ENCODE peak calls at places on chromosome 5, in four cellular contexts. G, W, X and O are unnamed samples. For H3K36me3 and H3K27me3, the result is how much of the 10 kb centered on the place peaks cover.

GRCh38 chr5:56025303-56025885 is 30.6 kb upstream of the IL6ST start:
- DNase-seq in G (no peak), W (no peak), X (no peak), O (no peak)

GRCh38 chr5:172616730-172617129 is 24.3 kb upstream of the NEURL1B start:
- DNase-seq in G (no peak), W (peak), X (peak), O (peak)

GRCh38 chr5:79109527-79110492 is 1.8 kb upstream of the BHMT start:
- DNase-seq in G (no peak), W (no peak), X (no peak), O (peak)

GRCh38 chr5:151896041-151896691 is 28.5 kb downstream of the GLRA1 start:
- DNase-seq in G (no peak), W (no peak), X (peak), O (peak)

GRCh38 chr5:176875783-176876505 is 23.2 kb downstream of the HK3 start:
- DNase-seq in G (no peak), W (no peak), X (no peak), O (peak)

GRCh38 chr5:123186762-123187161 is 97.7 kb downstream of the PRDM6 start:
- DNase-seq in G (no peak), W (no peak), X (no peak), O (no peak)

GRCh38 chr5:127306036-127306435 is 15.4 kb downstream of the MEGF10 start:
- DNase-seq in G (no peak), W (no peak), X (no peak), O (no peak)

GRCh38 chr5:126492939-126493338 is 69.7 kb downstream of the GRAMD2B start:
- DNase-seq in G (no peak), W (no peak), X (peak), O (no peak)

GRCh38 chr5:94575196-94575595 is 43.2 kb downstream of the KIAA0825 start:
- DNase-seq in G (no peak), W (no peak), X (no peak), O (no peak)

GRCh38 chr5:75202935-75203334 is 33.7 kb downstream of the ANKRD31 start:
- DNase-seq in G (no peak), W (no peak), X (no peak), O (no peak)

GRCh38 chr5:33068786-33069185 is 357.7 kb downstream of the NPR3 start:
- DNase-seq in G (no peak), W (no peak), X (peak), O (no peak)

GRCh38 chr5:167778228-167778627 is 513.2 kb upstream of the WWC1 start:
- DNase-seq in G (no peak), W (no peak), X (no peak), O (no peak)

GRCh38 chr5:57402761-57403160 is 79.8 kb downstream of the ACTBL2 start:
- DNase-seq in G (no peak), W (no peak), X (no peak), O (no peak)

GRCh38 chr5:150651924-150652688 is 8.9 kb upstream of the MYOZ3 start:
- DNase-seq in G (no peak), W (no peak), X (no peak), O (no peak)

GRCh38 chr5:92687793-92688467 is 893.1 kb downstream of the NR2F1-AS1 start:
- DNase-seq in G (peak), W (no peak), X (peak), O (peak)

GRCh38 chr5:58107704-58108103 is 352.2 kb downstream of the PLK2 start:
- DNase-seq in G (no peak), W (no peak), X (peak), O (no peak)

GRCh38 chr5:72597456-72597948 is 90.3 kb upstream of the ZNF366 start:
- DNase-seq in G (no peak), W (no peak), X (peak), O (no peak)

GRCh38 chr5:99020698-99021048 is 91.9 kb upstream of the CHD1 start:
- DNase-seq in G (no peak), W (no peak), X (peak), O (no peak)

GRCh38 chr5:139952464-139953070 is 90.5 kb downstream of the NRG2 start:
- DNase-seq in G (no peak), W (no peak), X (no peak), O (peak)

GRCh38 chr5:107263387-107264003 is 407.2 kb downstream of the EFNA5 start:
- DNase-seq in G (no peak), W (no peak), X (no peak), O (no peak)

GRCh38 chr5:153425914-153426313 is 64.6 kb upstream of the GRIA1 start:
- DNase-seq in G (no peak), W (no peak), X (no peak), O (peak)

GRCh38 chr5:33894566-33894965 is 2.8 kb upstream of the ADAMTS12 start:
- DNase-seq in G (no peak), W (no peak), X (peak), O (no peak)

GRCh38 chr5:115423541-115423940 is 121.0 kb downstream of the FEM1C start:
- DNase-seq in G (no peak), W (peak), X (no peak), O (no peak)

GRCh38 chr5:79235222-79235577 is 731 bp upstream of the JMY start:
- DNase-seq in G (no peak), W (no peak), X (no peak), O (no peak)

GRCh38 chr5:5293029-5293428 is 129.4 kb upstream of the ICE1 start:
- DNase-seq in G (no peak), W (no peak), X (no peak), O (peak)

GRCh38 chr5:84017704-84018240 is 297.1 kb upstream of the HAPLN1 start:
- DNase-seq in G (no peak), W (no peak), X (peak), O (no peak)

GRCh38 chr5:61301820-61302563 is 30.1 kb upstream of the ZSWIM6 start:
- DNase-seq in G (no peak), W (peak), X (peak), O (no peak)

GRCh38 chr5:57777174-57777581 is 294.6 kb upstream of the ACTBL2 start:
- DNase-seq in G (no peak), W (no peak), X (no peak), O (no peak)

GRCh38 chr5:73222173-73222572 is 49.2 kb downstream of the TMEM174 start:
- DNase-seq in G (no peak), W (no peak), X (no peak), O (no peak)

GRCh38 chr5:179258001-179258921 is 87.0 kb downstream of the ADAMTS2 start:
- DNase-seq in G (no peak), W (peak), X (no peak), O (peak)

GRCh38 chr5:56129288-56129687 is 103.8 kb downstream of the ANKRD55 start:
- DNase-seq in G (no peak), W (no peak), X (peak), O (no peak)

GRCh38 chr5:128596071-128596470 is 58.0 kb upstream of the FBN2 start:
- DNase-seq in G (no peak), W (no peak), X (peak), O (no peak)

GRCh38 chr5:55187370-55187769 is 14.4 kb upstream of the CDC20B start:
- DNase-seq in G (no peak), W (no peak), X (no peak), O (peak)

GRCh38 chr5:142304013-142304701 is 20.7 kb downstream of the SPRY4 start:
- DNase-seq in G (no peak), W (peak), X (peak), O (no peak)

GRCh38 chr5:14081791-14082190 is 61.4 kb upstream of the TRIO start:
- DNase-seq in G (no peak), W (no peak), X (peak), O (no peak)

GRCh38 chr5:40578501-40579451 is 100.9 kb upstream of the PTGER4 start:
- DNase-seq in G (no peak), W (no peak), X (peak), O (no peak)

GRCh38 chr5:114391321-114391720 is 29.5 kb downstream of the KCNN2 start:
- DNase-seq in G (no peak), W (no peak), X (peak), O (no peak)

GRCh38 chr5:146878471-146879172 is at the start of gene PPP2R2B:
- DNase-seq in G (peak), W (peak), X (peak), O (peak)

GRCh38 chr5:179795863-179796833 is 2.4 kb downstream of the LTC4S start:
- DNase-seq in G (no peak), W (peak), X (peak), O (peak)

GRCh38 chr5:157267025-157267424 is 1.1 kb downstream of the CYFIP2 start:
- DNase-seq in G (no peak), W (no peak), X (no peak), O (no peak)
- H3K4me3 ChIP-seq in G (peak), W (no peak), X (no peak), O (no peak)

GRCh38 chr5:116544542-116545241 is 29.9 kb downstream of the SEMA6A start:
- DNase-seq in G (no peak), W (no peak), X (no peak), O (no peak)
- H3K36me3 ChIP-seq in G (under half), W (under half), X (under half), O (under half)

DNA sequence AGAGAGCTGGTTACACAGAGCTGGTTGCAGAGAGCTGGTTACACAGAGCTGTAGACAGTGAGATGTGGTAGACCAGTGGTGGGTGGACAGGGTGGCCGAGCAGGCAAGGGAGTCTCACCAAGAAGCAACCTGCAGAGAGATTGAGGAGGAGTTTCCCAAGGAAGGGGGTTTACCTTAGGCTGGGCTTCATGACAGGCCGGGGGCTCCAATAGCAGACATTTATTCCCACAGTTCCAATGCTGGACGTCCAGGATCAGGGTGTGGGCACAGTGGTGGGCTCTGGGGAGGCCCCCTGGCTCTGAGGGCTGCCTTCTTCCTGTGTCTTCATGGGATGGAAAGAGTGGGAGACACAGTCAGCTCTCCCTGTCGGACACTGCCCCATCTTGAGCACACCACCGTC is 386.9 kb upstream of the IRX4 start:
- DNase-seq in G (no peak), W (no peak), X (no peak), O (no peak)
- H3K27me3 ChIP-seq in G (under half), W (under half), X (under half), O (under half)

DNA sequence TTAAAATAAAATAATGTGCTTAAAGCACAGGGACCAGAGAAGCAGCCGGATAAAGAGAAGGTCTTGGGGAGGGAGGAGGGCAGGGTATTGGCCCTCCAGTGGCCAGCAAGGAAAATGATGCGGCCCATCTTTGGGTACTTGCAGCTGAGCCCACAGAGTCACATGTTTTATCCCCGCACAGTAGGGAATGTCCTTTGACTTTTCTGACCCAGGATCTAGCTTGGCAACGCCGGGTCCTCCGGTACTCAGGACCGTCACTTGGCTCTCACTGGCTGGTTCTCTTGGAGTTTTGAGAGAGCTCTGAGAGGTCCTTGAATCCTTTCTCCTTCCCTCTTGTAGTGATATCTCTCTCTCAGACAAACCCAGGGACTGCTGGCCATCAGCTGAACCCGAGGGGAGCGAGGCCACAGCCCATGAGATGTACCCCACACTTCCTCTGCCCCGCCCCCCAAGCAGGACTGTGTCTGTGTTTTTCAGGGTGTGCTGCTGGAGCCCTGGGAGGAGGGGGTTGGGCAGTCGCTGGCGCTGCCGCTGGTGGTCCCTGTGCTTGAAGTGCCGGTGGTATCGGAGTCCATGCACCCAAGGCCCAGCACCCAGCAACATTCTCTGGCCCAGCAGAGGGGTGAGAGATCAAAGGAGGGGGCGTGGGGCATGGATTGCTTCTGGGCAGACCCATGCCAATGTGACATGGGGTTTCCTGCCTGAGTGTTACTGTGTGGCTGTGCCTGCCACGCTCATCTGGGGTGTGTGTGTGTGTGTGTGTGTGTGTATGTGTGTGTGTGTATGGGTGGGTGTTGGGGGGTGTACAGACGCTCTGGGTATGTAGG is 35.5 kb upstream of the HSPA9 start:
- DNase-seq in G (no peak), W (no peak), X (peak), O (peak)
- H3K4me3 ChIP-seq in G (peak), W (no peak), X (no peak), O (peak)

DNA sequence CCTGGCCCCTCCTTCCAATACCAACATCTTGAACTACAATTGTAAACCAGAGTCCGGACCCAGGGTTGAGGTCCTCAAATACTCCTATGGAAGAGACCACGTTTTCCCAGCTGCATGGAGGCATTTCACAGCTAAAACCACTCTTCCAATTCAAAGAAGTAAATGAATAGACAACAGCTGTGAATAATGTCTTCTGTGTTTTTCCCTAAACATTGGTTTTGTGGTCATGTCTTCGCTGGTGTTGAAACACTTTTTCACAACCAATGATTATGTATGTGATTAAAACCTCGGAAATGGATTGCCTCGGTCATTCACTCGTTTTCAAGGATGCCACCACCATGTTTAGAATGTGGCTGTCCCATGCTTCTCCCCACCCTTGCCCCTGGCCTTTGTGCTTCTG is 9.4 kb upstream of the TENT4A start:
- DNase-seq in G (no peak), W (no peak), X (peak), O (no peak)
- H3K36me3 ChIP-seq in G (under half), W (under half), X (under half), O (under half)

GRCh38 chr5:501040-501832 is 23.0 kb downstream of the SLC9A3 start:
- DNase-seq in G (no peak), W (no peak), X (no peak), O (no peak)
- H3K27me3 ChIP-seq in G (under half), W (half or more), X (under half), O (under half)

GRCh38 chr5:18771097-18771610 is 1136.9 kb downstream of the TAF11L14 start:
- DNase-seq in G (no peak), W (no peak), X (no peak), O (no peak)

GRCh38 chr5:18778226-18778625 is 1144.0 kb downstream of the TAF11L14 start:
- DNase-seq in G (no peak), W (no peak), X (no peak), O (no peak)

GRCh38 chr5:18772475-18772874 is 1138.2 kb downstream of the TAF11L14 start:
- DNase-seq in G (peak), W (no peak), X (peak), O (no peak)
- H3K4me3 ChIP-seq in G (no peak), W (no peak), X (no peak), O (no peak)

DNA sequence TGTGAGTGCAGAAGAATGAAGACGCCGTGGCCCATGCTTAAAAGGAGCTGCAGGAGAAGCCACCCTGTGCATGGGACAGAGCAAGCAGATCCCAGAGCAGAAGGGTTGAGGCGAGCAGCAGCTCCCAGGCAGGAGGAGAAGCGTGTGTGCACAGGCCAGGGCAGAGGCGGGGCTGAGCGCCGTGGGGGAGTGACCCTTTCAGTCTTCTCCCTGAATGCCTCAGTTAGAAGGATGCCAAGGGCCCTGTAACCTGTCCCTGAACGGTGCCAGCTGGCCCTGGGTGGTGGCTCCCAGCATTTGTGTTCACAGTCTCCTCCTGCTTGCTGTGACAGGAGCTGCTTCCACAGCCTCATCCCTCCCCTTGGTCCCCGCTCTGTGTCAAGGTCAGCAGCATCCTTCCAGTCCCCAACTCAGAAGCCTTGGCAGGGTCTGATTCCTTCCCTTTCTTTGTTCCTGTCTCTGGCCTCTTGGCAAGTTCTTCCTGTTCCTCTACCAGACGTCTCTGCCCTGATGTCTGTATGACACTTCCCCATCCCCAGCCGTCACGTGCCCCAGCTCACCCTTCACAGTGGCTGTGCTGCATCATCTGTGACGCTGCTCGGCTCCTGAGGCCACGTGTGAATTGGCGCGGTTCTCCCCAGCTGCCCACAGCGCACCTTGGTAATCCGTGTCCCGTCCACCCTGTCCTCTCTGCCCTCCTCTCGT is 5.2 kb downstream of the EXOC3 start:
- DNase-seq in G (no peak), W (peak), X (no peak), O (no peak)
- H3K36me3 ChIP-seq in G (half or more), W (half or more), X (under half), O (under half)

DNA sequence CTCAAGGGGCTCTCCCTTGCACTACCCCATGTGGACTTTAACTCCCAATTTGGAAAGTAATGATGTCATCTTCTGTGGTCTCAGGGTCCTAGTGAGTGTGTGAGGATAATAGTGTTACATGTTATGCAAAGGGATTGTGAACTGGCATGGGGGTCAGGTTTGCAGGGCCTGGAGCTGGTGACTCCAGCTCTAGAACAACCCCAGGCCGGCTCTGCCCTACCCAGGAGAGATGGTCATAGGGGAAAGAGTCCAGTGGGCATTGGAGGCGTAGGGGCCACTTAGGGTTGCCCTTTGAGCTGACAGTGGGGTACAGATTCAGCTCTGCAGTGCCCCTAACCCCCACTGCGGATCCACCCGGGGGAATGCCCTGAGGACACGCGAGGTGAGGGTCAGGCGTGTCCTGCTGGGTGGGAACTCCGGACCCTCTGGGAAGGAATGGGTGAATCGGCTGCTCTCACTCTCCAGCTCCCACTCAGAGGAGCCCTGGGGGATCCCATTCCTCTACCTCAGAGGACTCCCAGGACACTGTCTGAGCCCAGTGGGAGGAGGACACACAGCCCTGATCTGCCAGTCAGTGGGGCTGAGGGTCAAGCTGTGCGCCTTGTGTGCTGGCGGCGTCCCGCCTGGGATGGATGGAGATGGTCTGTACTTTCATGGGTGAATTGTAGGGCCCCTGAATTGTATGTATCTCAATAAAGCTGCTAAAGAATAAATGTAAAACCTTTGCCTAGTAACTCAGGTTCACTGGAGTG is 2.5 kb upstream of the NKD2 start:
- DNase-seq in G (no peak), W (peak), X (no peak), O (peak)
- H3K27me3 ChIP-seq in G (under half), W (half or more), X (under half), O (half or more)